ENCODE peak calls at places on chromosomes 1 and 21, in seven cellular contexts. Y is pancreas, Z is PC-9, X is endodermal cell, L is SK-N-SH, A is colonic mucosa, H is heart left ventricle. V is an unnamed sample.

GRCh38 chr1:19250629-19251304 is 557 bp downstream of the EMC1 start:
- DNase-seq in Y (no peak), Z (no peak), X (peak; percentile 61), L (no peak), A (no peak), H (no peak), V (no peak)

GRCh38 chr1:163928080-163928479 is 606.3 kb downstream of the NUF2 start:
- DNase-seq in Y (no peak), Z (no peak), X (no peak), L (no peak), A (no peak), H (no peak), V (no peak)

GRCh38 chr1:184615301-184615700 is 139.4 kb downstream of the EDEM3 start:
- DNase-seq in Y (no peak), Z (no peak), X (no peak), L (no peak), A (no peak), H (no peak), V (no peak)

GRCh38 chr1:155044812-155045690 is 6.1 kb upstream of the ADAM15 start:
- DNase-seq in Y (peak; percentile 91), Z (peak; percentile 79), X (peak; percentile 93), L (peak; percentile 84), A (peak; percentile 89), H (peak; percentile 83), V (peak; percentile 80)

GRCh38 chr1:214337536-214337935 is 56.6 kb downstream of the SMYD2 start:
- DNase-seq in Y (no peak), Z (no peak), X (peak; percentile 45), L (no peak), A (no peak), H (no peak), V (no peak)

GRCh38 chr21:24023402-24023801 is 1583.9 kb downstream of the MRPL39 start:
- DNase-seq in Y (no peak), Z (no peak), X (no peak), L (peak; percentile 19), A (no peak), H (no peak), V (no peak)

GRCh38 chr1:96519851-96520281 is 201.7 kb upstream of the PTBP2 start:
- DNase-seq in Y (no peak), Z (no peak), X (peak; percentile 71), L (no peak), A (no peak), H (no peak), V (no peak)

GRCh38 chr1:39525366-39526165 is 34.1 kb downstream of the BMP8A start:
- DNase-seq in Y (no peak), Z (no peak), X (no peak), L (no peak), A (no peak), H (no peak), V (peak; percentile 15)

GRCh38 chr1:184456189-184456588 is 69.4 kb downstream of the C1orf21 start:
- DNase-seq in Y (no peak), Z (no peak), X (no peak), L (no peak), A (no peak), H (no peak), V (no peak)

GRCh38 chr1:15428815-15429435 is 9.3 kb upstream of the CTRC start:
- DNase-seq in Y (no peak), Z (no peak), X (no peak), L (peak; percentile 12), A (no peak), H (no peak), V (no peak)

GRCh38 chr1:85692730-85693314 is 15.4 kb downstream of the ZNHIT6 start:
- DNase-seq in Y (no peak), Z (no peak), X (no peak), L (no peak), A (no peak), H (no peak), V (no peak)

GRCh38 chr1:165875604-165876003 is 48.2 kb downstream of the UCK2 start:
- DNase-seq in Y (no peak), Z (no peak), X (no peak), L (no peak), A (peak; percentile 40), H (no peak), V (no peak)

GRCh38 chr1:165875171-165875570 is 47.8 kb downstream of the UCK2 start:
- DNase-seq in Y (no peak), Z (no peak), X (no peak), L (no peak), A (peak; percentile 28), H (no peak), V (no peak)

GRCh38 chr1:165874643-165875042 is 47.2 kb downstream of the UCK2 start:
- DNase-seq in Y (no peak), Z (no peak), X (no peak), L (no peak), A (peak; percentile 32), H (no peak), V (no peak)

GRCh38 chr1:165871311-165872067 is 44.1 kb downstream of the UCK2 start:
- DNase-seq in Y (no peak), Z (no peak), X (peak; percentile 84), L (no peak), A (peak; percentile 82), H (peak; percentile 46), V (no peak)

GRCh38 chr1:165873481-165873880 is 46.1 kb downstream of the UCK2 start:
- DNase-seq in Y (no peak), Z (no peak), X (no peak), L (no peak), A (no peak), H (no peak), V (no peak)
- H3K4me1 ChIP-seq in Y (peaks cover 23% of the 10 kb centered on the region), Z (no peaks in the 10 kb centered on the region), X (peaks cover 15% of the 10 kb centered on the region), L (no peaks in the 10 kb centered on the region), A (peaks cover 16% of the 10 kb centered on the region), H (no peaks in the 10 kb centered on the region), V (peaks cover under 1% of the 10 kb centered on the region)

GRCh38 chr1:9903801-9904527 is 6.1 kb downstream of the CTNNBIP1 start:
- DNase-seq in Y (no peak), Z (no peak), X (no peak), L (no peak), A (no peak), H (no peak), V (no peak)

GRCh38 chr1:9905010-9905409 is 5.1 kb downstream of the CTNNBIP1 start:
- DNase-seq in Y (no peak), Z (no peak), X (no peak), L (no peak), A (no peak), H (no peak), V (no peak)

GRCh38 chr1:9902060-9902452 is 8.0 kb downstream of the CTNNBIP1 start:
- DNase-seq in Y (no peak), Z (no peak), X (no peak), L (no peak), A (no peak), H (no peak), V (no peak)

GRCh38 chr1:9906466-9906865 is 3.6 kb downstream of the CTNNBIP1 start:
- DNase-seq in Y (no peak), Z (no peak), X (no peak), L (no peak), A (no peak), H (no peak), V (no peak)

DNA sequence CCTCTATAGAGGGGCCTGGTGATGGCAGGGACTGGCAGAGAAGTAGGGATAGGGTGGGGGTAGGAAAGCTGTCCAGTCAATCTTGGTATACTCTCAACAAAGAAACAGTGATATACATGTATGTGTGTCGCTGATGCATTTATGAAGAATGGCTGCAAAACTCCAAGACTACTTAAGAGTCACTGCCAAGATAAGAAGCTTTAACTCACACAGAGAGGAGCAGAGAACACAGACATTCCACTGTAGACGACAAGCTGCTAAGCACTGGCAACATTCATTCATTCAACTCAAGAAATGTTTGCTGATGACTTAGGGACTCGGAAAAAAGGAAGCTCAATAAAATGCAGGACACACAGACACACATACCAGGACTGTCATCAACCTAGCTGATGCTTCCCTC is 5.5 kb downstream of the CTNNBIP1 start:
- DNase-seq in Y (no peak), Z (no peak), X (no peak), L (no peak), A (no peak), H (no peak), V (no peak)
- H3K4me1 ChIP-seq in Y (peaks cover 11% of the 10 kb centered on the region), Z (peaks cover 8% of the 10 kb centered on the region), X (peaks cover 5% of the 10 kb centered on the region), L (peaks cover 17% of the 10 kb centered on the region), A (peaks cover 13% of the 10 kb centered on the region), H (peaks cover 22% of the 10 kb centered on the region), V (no peaks in the 10 kb centered on the region)

DNA sequence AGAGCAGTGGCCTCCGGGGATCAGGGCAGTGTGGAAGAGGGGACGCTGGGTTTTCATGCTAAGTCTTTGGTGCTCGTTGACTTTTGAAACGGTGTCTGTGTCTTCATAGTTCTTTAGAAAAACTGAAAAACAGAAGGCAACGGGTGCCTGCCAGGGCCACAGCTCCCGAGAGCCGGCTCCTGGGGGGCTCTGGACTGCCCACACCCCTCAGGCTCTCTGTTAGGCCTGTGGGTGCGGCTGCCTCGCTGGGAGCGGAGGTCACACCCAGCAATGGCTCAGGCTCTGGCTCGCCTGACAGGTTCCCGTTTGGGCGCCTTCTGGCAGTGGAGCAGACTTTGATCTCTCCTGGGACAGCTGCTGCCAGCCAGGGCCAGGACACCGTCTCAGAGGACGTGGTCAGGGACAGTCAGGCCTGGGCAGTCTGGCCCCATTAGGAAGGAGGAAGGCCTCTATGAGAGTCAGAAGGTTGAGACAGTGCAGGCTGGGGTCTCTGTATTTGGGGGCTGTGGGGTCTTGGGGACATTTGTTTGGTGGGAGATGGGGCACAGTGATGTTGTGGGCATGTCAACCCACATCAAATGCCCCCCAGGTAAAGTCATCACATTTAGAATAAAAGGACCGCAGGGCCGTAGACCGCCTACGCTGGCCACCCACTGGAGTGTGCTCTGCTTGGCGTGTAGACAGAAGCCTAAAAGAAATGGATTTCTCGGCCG is 5.6 kb downstream of the ARHGEF16 start:
- DNase-seq in Y (peak; percentile 53), Z (peak; percentile 76), X (no peak), L (no peak), A (peak; percentile 92), H (no peak), V (peak; percentile 14)
- H3K4me1 ChIP-seq in Y (peaks cover 19% of the 10 kb centered on the region), Z (peaks cover 14% of the 10 kb centered on the region), X (peaks cover 9% of the 10 kb centered on the region), L (peaks cover 30% of the 10 kb centered on the region), A (peaks cover 38% of the 10 kb centered on the region), H (peaks cover 15% of the 10 kb centered on the region), V (no peaks in the 10 kb centered on the region)

GRCh38 chr21:34811368-34811767 is 142.6 kb downstream of the CLIC6 start:
- DNase-seq in Y (no peak), Z (no peak), X (no peak), L (no peak), A (no peak), H (no peak), V (no peak)

GRCh38 chr21:34815831-34816700 is 147.3 kb downstream of the CLIC6 start:
- DNase-seq in Y (no peak), Z (no peak), X (no peak), L (no peak), A (peak; percentile 6), H (no peak), V (no peak)

GRCh38 chr21:34813266-34813886 is 144.6 kb downstream of the CLIC6 start:
- DNase-seq in Y (no peak), Z (peak; percentile 41), X (no peak), L (no peak), A (no peak), H (no peak), V (no peak)

GRCh38 chr21:34812510-34813265 is 143.9 kb downstream of the CLIC6 start:
- DNase-seq in Y (no peak), Z (no peak), X (no peak), L (no peak), A (no peak), H (no peak), V (no peak)

DNA sequence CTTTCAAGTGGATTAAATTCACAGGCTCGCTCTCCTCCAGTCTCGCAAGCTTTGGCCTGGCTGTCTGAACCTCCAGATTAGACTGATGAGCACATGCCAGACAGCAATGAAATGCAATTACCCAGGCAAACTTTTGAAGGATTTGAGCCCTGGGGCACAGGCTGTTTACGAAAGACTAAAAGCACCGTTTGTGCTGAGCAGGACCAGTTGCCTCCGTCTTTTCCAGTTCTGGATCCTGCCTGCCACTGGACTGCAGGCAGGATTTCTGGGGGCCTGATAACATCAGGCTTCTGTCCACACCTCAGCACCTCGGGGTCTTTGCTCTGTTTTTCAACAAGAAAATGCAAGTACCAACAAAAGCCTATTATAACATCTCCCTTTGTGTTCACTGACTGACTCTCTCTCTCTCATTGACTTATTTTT is 145.7 kb downstream of the CLIC6 start:
- DNase-seq in Y (no peak), Z (no peak), X (no peak), L (peak; percentile 69), A (no peak), H (no peak), V (peak; percentile 14)
- H3K4me1 ChIP-seq in Y (no peaks in the 10 kb centered on the region), Z (peaks cover 61% of the 10 kb centered on the region), X (peaks cover 7% of the 10 kb centered on the region), L (peaks cover 78% of the 10 kb centered on the region), A (peaks cover 3% of the 10 kb centered on the region), H (no peaks in the 10 kb centered on the region), V (no peaks in the 10 kb centered on the region)

V was measured in BE2C.